ENCODE peak calls at places on chromosomes 3 and 15, in nine cellular contexts. One of them, this sample, is unnamed.

GRCh38 chr15:51751687-51752683 is 588 bp downstream of the TMOD2 start:
- DNase-seq in activated CD4-positive, alpha-beta T cell treated with anti-CD3 and anti-CD28 coated beads, Interleukin-2, amount 50 U/mL, for 24 hours: no peak
- DNase-seq in anterior cingulate cortex: peak; percentile 44
- DNase-seq in GM13977: peak; percentile 53
- DNase-seq in iris pigment epithelial cell: peak; percentile 47
- DNase-seq in amniotic stem cell: no peak
- DNase-seq in RCC 7860: no peak
- DNase-seq in NCI-H524: peak; percentile 21
- DNase-seq in T-helper 9 cell: no peak
- DNase-seq in this sample: peak; percentile 46

GRCh38 chr3:13110678-13111116 is 37.5 kb upstream of the IQSEC1 start:
- DNase-seq in activated CD4-positive, alpha-beta T cell treated with anti-CD3 and anti-CD28 coated beads, Interleukin-2, amount 50 U/mL, for 24 hours: no peak
- DNase-seq in anterior cingulate cortex: no peak
- DNase-seq in GM13977: peak; percentile 85
- DNase-seq in iris pigment epithelial cell: peak; percentile 5
- DNase-seq in amniotic stem cell: peak; percentile 4
- DNase-seq in RCC 7860: no peak
- DNase-seq in NCI-H524: peak; percentile 77
- DNase-seq in T-helper 9 cell: no peak
- DNase-seq in this sample: no peak

GRCh38 chr3:187802928-187803259 is 57.6 kb upstream of the BCL6 start:
- DNase-seq in activated CD4-positive, alpha-beta T cell treated with anti-CD3 and anti-CD28 coated beads, Interleukin-2, amount 50 U/mL, for 24 hours: no peak
- DNase-seq in anterior cingulate cortex: no peak
- DNase-seq in GM13977: peak; percentile 69
- DNase-seq in iris pigment epithelial cell: no peak
- DNase-seq in amniotic stem cell: no peak
- DNase-seq in RCC 7860: no peak
- DNase-seq in NCI-H524: no peak
- DNase-seq in T-helper 9 cell: peak; percentile 3
- DNase-seq in this sample: no peak

GRCh38 chr15:50148362-50148963 is 29.4 kb upstream of the ATP8B4 start:
- DNase-seq in activated CD4-positive, alpha-beta T cell treated with anti-CD3 and anti-CD28 coated beads, Interleukin-2, amount 50 U/mL, for 24 hours: no peak
- DNase-seq in anterior cingulate cortex: no peak
- DNase-seq in GM13977: no peak
- DNase-seq in iris pigment epithelial cell: peak; percentile 85
- DNase-seq in amniotic stem cell: peak; percentile 54
- DNase-seq in RCC 7860: peak; percentile 55
- DNase-seq in NCI-H524: peak; percentile 92
- DNase-seq in T-helper 9 cell: no peak
- DNase-seq in this sample: no peak

GRCh38 chr3:141362736-141363135 is 5.6 kb upstream of the ZBTB38 start:
- DNase-seq in activated CD4-positive, alpha-beta T cell treated with anti-CD3 and anti-CD28 coated beads, Interleukin-2, amount 50 U/mL, for 24 hours: no peak
- DNase-seq in anterior cingulate cortex: no peak
- DNase-seq in GM13977: no peak
- DNase-seq in iris pigment epithelial cell: no peak
- DNase-seq in amniotic stem cell: no peak
- DNase-seq in RCC 7860: no peak
- DNase-seq in NCI-H524: no peak
- DNase-seq in T-helper 9 cell: no peak
- DNase-seq in this sample: no peak

GRCh38 chr3:48845170-48845569 is 2.5 kb downstream of the PRKAR2A start:
- DNase-seq in activated CD4-positive, alpha-beta T cell treated with anti-CD3 and anti-CD28 coated beads, Interleukin-2, amount 50 U/mL, for 24 hours: no peak
- DNase-seq in anterior cingulate cortex: no peak
- DNase-seq in GM13977: no peak
- DNase-seq in iris pigment epithelial cell: no peak
- DNase-seq in amniotic stem cell: no peak
- DNase-seq in RCC 7860: peak; percentile 50
- DNase-seq in NCI-H524: no peak
- DNase-seq in T-helper 9 cell: no peak
- DNase-seq in this sample: peak; percentile 25

GRCh38 chr15:69860316-69860715 is 237.4 kb downstream of the TLE3 start:
- DNase-seq in activated CD4-positive, alpha-beta T cell treated with anti-CD3 and anti-CD28 coated beads, Interleukin-2, amount 50 U/mL, for 24 hours: no peak
- DNase-seq in anterior cingulate cortex: no peak
- DNase-seq in GM13977: no peak
- DNase-seq in iris pigment epithelial cell: no peak
- DNase-seq in amniotic stem cell: no peak
- DNase-seq in RCC 7860: no peak
- DNase-seq in NCI-H524: peak; percentile 53
- DNase-seq in T-helper 9 cell: no peak
- DNase-seq in this sample: no peak

GRCh38 chr3:119779731-119780383 is 2.0 kb upstream of the NR1I2 start:
- DNase-seq in activated CD4-positive, alpha-beta T cell treated with anti-CD3 and anti-CD28 coated beads, Interleukin-2, amount 50 U/mL, for 24 hours: no peak
- DNase-seq in anterior cingulate cortex: no peak
- DNase-seq in GM13977: no peak
- DNase-seq in iris pigment epithelial cell: no peak
- DNase-seq in amniotic stem cell: no peak
- DNase-seq in RCC 7860: no peak
- DNase-seq in NCI-H524: no peak
- DNase-seq in T-helper 9 cell: no peak
- DNase-seq in this sample: no peak

GRCh38 chr3:66047321-66048050 is 8.8 kb upstream of the MAGI1 start:
- DNase-seq in activated CD4-positive, alpha-beta T cell treated with anti-CD3 and anti-CD28 coated beads, Interleukin-2, amount 50 U/mL, for 24 hours: no peak
- DNase-seq in anterior cingulate cortex: no peak
- DNase-seq in GM13977: no peak
- DNase-seq in iris pigment epithelial cell: peak; percentile 60
- DNase-seq in amniotic stem cell: peak; percentile 35
- DNase-seq in RCC 7860: no peak
- DNase-seq in NCI-H524: no peak
- DNase-seq in T-helper 9 cell: no peak
- DNase-seq in this sample: peak; percentile 72

GRCh38 chr15:91790826-91791225 is 62.7 kb upstream of the SLCO3A1 start:
- DNase-seq in activated CD4-positive, alpha-beta T cell treated with anti-CD3 and anti-CD28 coated beads, Interleukin-2, amount 50 U/mL, for 24 hours: no peak
- DNase-seq in anterior cingulate cortex: peak; percentile 4
- DNase-seq in GM13977: no peak
- DNase-seq in iris pigment epithelial cell: peak; percentile 31
- DNase-seq in amniotic stem cell: no peak
- DNase-seq in RCC 7860: peak; percentile 13
- DNase-seq in NCI-H524: no peak
- DNase-seq in T-helper 9 cell: no peak
- DNase-seq in this sample: no peak

GRCh38 chr15:51128701-51129100 is 34.0 kb upstream of the TNFAIP8L3 start:
- DNase-seq in activated CD4-positive, alpha-beta T cell treated with anti-CD3 and anti-CD28 coated beads, Interleukin-2, amount 50 U/mL, for 24 hours: no peak
- DNase-seq in anterior cingulate cortex: no peak
- DNase-seq in GM13977: no peak
- DNase-seq in iris pigment epithelial cell: peak; percentile 33
- DNase-seq in amniotic stem cell: no peak
- DNase-seq in RCC 7860: no peak
- DNase-seq in NCI-H524: no peak
- DNase-seq in T-helper 9 cell: no peak
- DNase-seq in this sample: no peak

GRCh38 chr3:171353423-171353822 is 106.8 kb downstream of the TNIK start:
- DNase-seq in activated CD4-positive, alpha-beta T cell treated with anti-CD3 and anti-CD28 coated beads, Interleukin-2, amount 50 U/mL, for 24 hours: no peak
- DNase-seq in anterior cingulate cortex: no peak
- DNase-seq in GM13977: no peak
- DNase-seq in iris pigment epithelial cell: no peak
- DNase-seq in amniotic stem cell: no peak
- DNase-seq in RCC 7860: peak; percentile 76
- DNase-seq in NCI-H524: no peak
- DNase-seq in T-helper 9 cell: no peak
- DNase-seq in this sample: no peak

GRCh38 chr15:76994001-76994400 is 925 bp upstream of the PSTPIP1 start:
- DNase-seq in activated CD4-positive, alpha-beta T cell treated with anti-CD3 and anti-CD28 coated beads, Interleukin-2, amount 50 U/mL, for 24 hours: no peak
- DNase-seq in anterior cingulate cortex: no peak
- DNase-seq in GM13977: no peak
- DNase-seq in iris pigment epithelial cell: no peak
- DNase-seq in amniotic stem cell: no peak
- DNase-seq in RCC 7860: no peak
- DNase-seq in NCI-H524: no peak
- DNase-seq in T-helper 9 cell: peak; percentile 52
- DNase-seq in this sample: no peak

GRCh38 chr15:83833569-83833968 is 179.6 kb downstream of the ADAMTSL3 start:
- DNase-seq in activated CD4-positive, alpha-beta T cell treated with anti-CD3 and anti-CD28 coated beads, Interleukin-2, amount 50 U/mL, for 24 hours: no peak
- DNase-seq in anterior cingulate cortex: no peak
- DNase-seq in GM13977: no peak
- DNase-seq in iris pigment epithelial cell: peak; percentile 36
- DNase-seq in amniotic stem cell: no peak
- DNase-seq in RCC 7860: no peak
- DNase-seq in NCI-H524: no peak
- DNase-seq in T-helper 9 cell: no peak
- DNase-seq in this sample: no peak

GRCh38 chr15:78808550-78808949 is 2.7 kb downstream of the ADAMTS7 start:
- DNase-seq in activated CD4-positive, alpha-beta T cell treated with anti-CD3 and anti-CD28 coated beads, Interleukin-2, amount 50 U/mL, for 24 hours: no peak
- DNase-seq in anterior cingulate cortex: no peak
- DNase-seq in GM13977: peak; percentile 78
- DNase-seq in iris pigment epithelial cell: peak; percentile 68
- DNase-seq in amniotic stem cell: no peak
- DNase-seq in RCC 7860: peak; percentile 44
- DNase-seq in NCI-H524: no peak
- DNase-seq in T-helper 9 cell: no peak
- DNase-seq in this sample: peak; percentile 45

GRCh38 chr15:32682569-32682968 is 35.2 kb upstream of the GREM1 start:
- DNase-seq in activated CD4-positive, alpha-beta T cell treated with anti-CD3 and anti-CD28 coated beads, Interleukin-2, amount 50 U/mL, for 24 hours: no peak
- DNase-seq in anterior cingulate cortex: no peak
- DNase-seq in GM13977: no peak
- DNase-seq in iris pigment epithelial cell: peak; percentile 94
- DNase-seq in amniotic stem cell: peak; percentile 75
- DNase-seq in RCC 7860: peak; percentile 84
- DNase-seq in NCI-H524: no peak
- DNase-seq in T-helper 9 cell: no peak
- DNase-seq in this sample: peak; percentile 85

GRCh38 chr15:72141171-72142084 is 23.2 kb downstream of the SENP8 start:
- DNase-seq in activated CD4-positive, alpha-beta T cell treated with anti-CD3 and anti-CD28 coated beads, Interleukin-2, amount 50 U/mL, for 24 hours: no peak
- DNase-seq in anterior cingulate cortex: no peak
- DNase-seq in GM13977: peak; percentile 83
- DNase-seq in iris pigment epithelial cell: peak; percentile 17
- DNase-seq in amniotic stem cell: no peak
- DNase-seq in RCC 7860: no peak
- DNase-seq in NCI-H524: no peak
- DNase-seq in T-helper 9 cell: no peak
- DNase-seq in this sample: no peak

GRCh38 chr3:48990636-48991421 is 788 bp downstream of the P4HTM start:
- DNase-seq in activated CD4-positive, alpha-beta T cell treated with anti-CD3 and anti-CD28 coated beads, Interleukin-2, amount 50 U/mL, for 24 hours: no peak
- DNase-seq in anterior cingulate cortex: peak; percentile 38
- DNase-seq in GM13977: no peak
- DNase-seq in iris pigment epithelial cell: no peak
- DNase-seq in amniotic stem cell: no peak
- DNase-seq in RCC 7860: no peak
- DNase-seq in NCI-H524: peak; percentile 37
- DNase-seq in T-helper 9 cell: no peak
- DNase-seq in this sample: no peak

GRCh38 chr3:192155194-192155593 is 572.1 kb downstream of the FGF12 start:
- DNase-seq in activated CD4-positive, alpha-beta T cell treated with anti-CD3 and anti-CD28 coated beads, Interleukin-2, amount 50 U/mL, for 24 hours: no peak
- DNase-seq in anterior cingulate cortex: no peak
- DNase-seq in GM13977: no peak
- DNase-seq in iris pigment epithelial cell: no peak
- DNase-seq in amniotic stem cell: no peak
- DNase-seq in RCC 7860: no peak
- DNase-seq in NCI-H524: no peak
- DNase-seq in T-helper 9 cell: no peak
- DNase-seq in this sample: no peak

GRCh38 chr3:47604145-47604544 is 25.5 kb upstream of the CSPG5 start:
- DNase-seq in activated CD4-positive, alpha-beta T cell treated with anti-CD3 and anti-CD28 coated beads, Interleukin-2, amount 50 U/mL, for 24 hours: no peak
- DNase-seq in anterior cingulate cortex: no peak
- DNase-seq in GM13977: no peak
- DNase-seq in iris pigment epithelial cell: no peak
- DNase-seq in amniotic stem cell: no peak
- DNase-seq in RCC 7860: no peak
- DNase-seq in NCI-H524: no peak
- DNase-seq in T-helper 9 cell: no peak
- DNase-seq in this sample: no peak

GRCh38 chr3:25174251-25174650 is 253.8 kb upstream of the RARB start:
- DNase-seq in activated CD4-positive, alpha-beta T cell treated with anti-CD3 and anti-CD28 coated beads, Interleukin-2, amount 50 U/mL, for 24 hours: no peak
- DNase-seq in anterior cingulate cortex: no peak
- DNase-seq in GM13977: no peak
- DNase-seq in iris pigment epithelial cell: no peak
- DNase-seq in amniotic stem cell: no peak
- DNase-seq in RCC 7860: no peak
- DNase-seq in NCI-H524: no peak
- DNase-seq in T-helper 9 cell: no peak
- DNase-seq in this sample: no peak

GRCh38 chr3:99520511-99520910 is 117.9 kb upstream of the COL8A1 start:
- DNase-seq in activated CD4-positive, alpha-beta T cell treated with anti-CD3 and anti-CD28 coated beads, Interleukin-2, amount 50 U/mL, for 24 hours: no peak
- DNase-seq in anterior cingulate cortex: no peak
- DNase-seq in GM13977: no peak
- DNase-seq in iris pigment epithelial cell: no peak
- DNase-seq in amniotic stem cell: no peak
- DNase-seq in RCC 7860: no peak
- DNase-seq in NCI-H524: no peak
- DNase-seq in T-helper 9 cell: no peak
- DNase-seq in this sample: no peak

This sample was measured in hepatic stellate cell.